ENCODE peak calls at places on chromosomes 5 and 9, in four cellular contexts. D is activated CD4-positive, alpha-beta T cell treated with anti-CD3 and anti-CD28 coated beads for 48 hours; F is heart right ventricle; K is aorta. J is an unnamed sample.

GRCh38 chr9:93123561-93124283 is 10.3 kb downstream of the NINJ1 start:
- DNase-seq in K (peak; percentile 36), D (no peak), F (no peak), J (no peak)

GRCh38 chr9:126494746-126495145 is 119.0 kb upstream of the LMX1B start:
- DNase-seq in F (no peak), K (peak; percentile 14), D (no peak), J (no peak)

GRCh38 chr9:19634881-19635280 is 154.0 kb downstream of the SLC24A2 start:
- DNase-seq in K (no peak), D (no peak), F (no peak), J (no peak)

GRCh38 chr5:157718529-157718928 is 12.7 kb upstream of the THG1L start:
- DNase-seq in D (peak; percentile 14), F (no peak), K (no peak), J (no peak)

GRCh38 chr9:129398101-129398795 is 220.2 kb upstream of the IER5L start:
- DNase-seq in D (no peak), K (peak; percentile 36), F (no peak), J (no peak)

GRCh38 chr9:134928796-134929559 is 11.3 kb upstream of the FCN1 start:
- DNase-seq in D (no peak), F (no peak), K (peak; percentile 83), J (no peak)

GRCh38 chr5:93717162-93717561 is 24.2 kb downstream of the POU5F2 start:
- DNase-seq in D (no peak), F (no peak), K (peak; percentile 41), J (no peak)

GRCh38 chr9:127754099-127754760 is 19.1 kb upstream of the TOR2A start:
- DNase-seq in F (no peak), K (no peak), D (no peak), J (no peak)

GRCh38 chr9:126511426-126511825 is 102.3 kb upstream of the LMX1B start:
- DNase-seq in F (no peak), D (no peak), K (no peak), J (no peak)

GRCh38 chr9:126379661-126380365 is 53.2 kb downstream of the MVB12B start:
- DNase-seq in F (no peak), D (no peak), K (no peak), J (no peak)